ENCODE peak calls at places on chromosomes 7 and 10, in nine cellular contexts. One of them, this sample, is unnamed.
A peak's percentile ranks its signal among the peaks of the same experiment; 100 is the strongest.

GRCh38 chr10:16310440-16310839 is 126.4 kb upstream of the PTER start:
- DNase-seq in CD4-positive, alpha-beta T cell: no peak
- DNase-seq in fibroblast of the conjunctiva: no peak
- DNase-seq in gastrocnemius medialis: no peak
- DNase-seq in activated T-cell treated with anti-CD3 and anti-CD28 coated beads, Interleukin-2, amount 50 U/mL, for 24 hours: no peak
- DNase-seq in ecto neural progenitor cell: no peak
- DNase-seq in activated gamma-delta T cell treated with anti-CD3 and anti-CD28 coated beads, Interleukin-2, amount 50 U/mL, for 16 hours: no peak
- DNase-seq in effector memory CD4-positive, alpha-beta T cell: no peak
- DNase-seq in AG08396: no peak
- DNase-seq in this sample: no peak

GRCh38 chr7:149427096-149427680 is 33.7 kb downstream of the ZNF777 start:
- DNase-seq in CD4-positive, alpha-beta T cell: no peak
- DNase-seq in fibroblast of the conjunctiva: no peak
- DNase-seq in gastrocnemius medialis: no peak
- DNase-seq in activated T-cell treated with anti-CD3 and anti-CD28 coated beads, Interleukin-2, amount 50 U/mL, for 24 hours: no peak
- DNase-seq in ecto neural progenitor cell: peak; percentile 67
- DNase-seq in activated gamma-delta T cell treated with anti-CD3 and anti-CD28 coated beads, Interleukin-2, amount 50 U/mL, for 16 hours: no peak
- DNase-seq in effector memory CD4-positive, alpha-beta T cell: no peak
- DNase-seq in AG08396: no peak
- DNase-seq in this sample: no peak

GRCh38 chr7:111486472-111487142 is 75.7 kb downstream of the IMMP2L start:
- DNase-seq in CD4-positive, alpha-beta T cell: no peak
- DNase-seq in fibroblast of the conjunctiva: peak; percentile 41
- DNase-seq in gastrocnemius medialis: no peak
- DNase-seq in activated T-cell treated with anti-CD3 and anti-CD28 coated beads, Interleukin-2, amount 50 U/mL, for 24 hours: no peak
- DNase-seq in ecto neural progenitor cell: no peak
- DNase-seq in activated gamma-delta T cell treated with anti-CD3 and anti-CD28 coated beads, Interleukin-2, amount 50 U/mL, for 16 hours: no peak
- DNase-seq in effector memory CD4-positive, alpha-beta T cell: no peak
- DNase-seq in AG08396: peak; percentile 47
- DNase-seq in this sample: peak; percentile 49

GRCh38 chr10:33257439-33257838 is 77.0 kb downstream of the NRP1 start:
- DNase-seq in CD4-positive, alpha-beta T cell: no peak
- DNase-seq in fibroblast of the conjunctiva: no peak
- DNase-seq in gastrocnemius medialis: no peak
- DNase-seq in activated T-cell treated with anti-CD3 and anti-CD28 coated beads, Interleukin-2, amount 50 U/mL, for 24 hours: no peak
- DNase-seq in ecto neural progenitor cell: no peak
- DNase-seq in activated gamma-delta T cell treated with anti-CD3 and anti-CD28 coated beads, Interleukin-2, amount 50 U/mL, for 16 hours: no peak
- DNase-seq in effector memory CD4-positive, alpha-beta T cell: no peak
- DNase-seq in AG08396: no peak
- DNase-seq in this sample: no peak

GRCh38 chr7:15967551-15967950 is 281.1 kb upstream of the MEOX2 start:
- DNase-seq in CD4-positive, alpha-beta T cell: no peak
- DNase-seq in fibroblast of the conjunctiva: no peak
- DNase-seq in gastrocnemius medialis: no peak
- DNase-seq in activated T-cell treated with anti-CD3 and anti-CD28 coated beads, Interleukin-2, amount 50 U/mL, for 24 hours: no peak
- DNase-seq in ecto neural progenitor cell: no peak
- DNase-seq in activated gamma-delta T cell treated with anti-CD3 and anti-CD28 coated beads, Interleukin-2, amount 50 U/mL, for 16 hours: no peak
- DNase-seq in effector memory CD4-positive, alpha-beta T cell: no peak
- DNase-seq in AG08396: no peak
- DNase-seq in this sample: no peak

GRCh38 chr10:112369495-112370423 is 4.2 kb upstream of the ACSL5 start:
- DNase-seq in CD4-positive, alpha-beta T cell: no peak
- DNase-seq in fibroblast of the conjunctiva: no peak
- DNase-seq in gastrocnemius medialis: no peak
- DNase-seq in activated T-cell treated with anti-CD3 and anti-CD28 coated beads, Interleukin-2, amount 50 U/mL, for 24 hours: no peak
- DNase-seq in ecto neural progenitor cell: no peak
- DNase-seq in activated gamma-delta T cell treated with anti-CD3 and anti-CD28 coated beads, Interleukin-2, amount 50 U/mL, for 16 hours: no peak
- DNase-seq in effector memory CD4-positive, alpha-beta T cell: peak; percentile 20
- DNase-seq in AG08396: no peak
- DNase-seq in this sample: no peak

GRCh38 chr7:77811895-77812685 is 13.5 kb downstream of the PHTF2 start:
- DNase-seq in CD4-positive, alpha-beta T cell: no peak
- DNase-seq in fibroblast of the conjunctiva: no peak
- DNase-seq in gastrocnemius medialis: no peak
- DNase-seq in activated T-cell treated with anti-CD3 and anti-CD28 coated beads, Interleukin-2, amount 50 U/mL, for 24 hours: no peak
- DNase-seq in ecto neural progenitor cell: no peak
- DNase-seq in activated gamma-delta T cell treated with anti-CD3 and anti-CD28 coated beads, Interleukin-2, amount 50 U/mL, for 16 hours: no peak
- DNase-seq in effector memory CD4-positive, alpha-beta T cell: no peak
- DNase-seq in AG08396: peak; percentile 43
- DNase-seq in this sample: no peak

GRCh38 chr10:101666025-101666424 is 28.9 kb downstream of the FBXW4 start:
- DNase-seq in CD4-positive, alpha-beta T cell: no peak
- DNase-seq in fibroblast of the conjunctiva: no peak
- DNase-seq in gastrocnemius medialis: no peak
- DNase-seq in activated T-cell treated with anti-CD3 and anti-CD28 coated beads, Interleukin-2, amount 50 U/mL, for 24 hours: no peak
- DNase-seq in ecto neural progenitor cell: no peak
- DNase-seq in activated gamma-delta T cell treated with anti-CD3 and anti-CD28 coated beads, Interleukin-2, amount 50 U/mL, for 16 hours: no peak
- DNase-seq in effector memory CD4-positive, alpha-beta T cell: no peak
- DNase-seq in AG08396: no peak
- DNase-seq in this sample: no peak

GRCh38 chr10:70514591-70514990 is 36.0 kb downstream of the PALD1 start:
- DNase-seq in CD4-positive, alpha-beta T cell: no peak
- DNase-seq in fibroblast of the conjunctiva: no peak
- DNase-seq in gastrocnemius medialis: no peak
- DNase-seq in activated T-cell treated with anti-CD3 and anti-CD28 coated beads, Interleukin-2, amount 50 U/mL, for 24 hours: no peak
- DNase-seq in ecto neural progenitor cell: no peak
- DNase-seq in activated gamma-delta T cell treated with anti-CD3 and anti-CD28 coated beads, Interleukin-2, amount 50 U/mL, for 16 hours: no peak
- DNase-seq in effector memory CD4-positive, alpha-beta T cell: no peak
- DNase-seq in AG08396: no peak
- DNase-seq in this sample: no peak

GRCh38 chr10:77716943-77717735 is 79.5 kb upstream of the KCNMA1 start:
- DNase-seq in CD4-positive, alpha-beta T cell: no peak
- DNase-seq in fibroblast of the conjunctiva: no peak
- DNase-seq in gastrocnemius medialis: no peak
- DNase-seq in activated T-cell treated with anti-CD3 and anti-CD28 coated beads, Interleukin-2, amount 50 U/mL, for 24 hours: no peak
- DNase-seq in ecto neural progenitor cell: no peak
- DNase-seq in activated gamma-delta T cell treated with anti-CD3 and anti-CD28 coated beads, Interleukin-2, amount 50 U/mL, for 16 hours: no peak
- DNase-seq in effector memory CD4-positive, alpha-beta T cell: no peak
- DNase-seq in AG08396: no peak
- DNase-seq in this sample: no peak

GRCh38 chr7:219581-220150 is 27.3 kb downstream of the FAM20C start:
- DNase-seq in CD4-positive, alpha-beta T cell: no peak
- DNase-seq in fibroblast of the conjunctiva: no peak
- DNase-seq in gastrocnemius medialis: no peak
- DNase-seq in activated T-cell treated with anti-CD3 and anti-CD28 coated beads, Interleukin-2, amount 50 U/mL, for 24 hours: no peak
- DNase-seq in ecto neural progenitor cell: no peak
- DNase-seq in activated gamma-delta T cell treated with anti-CD3 and anti-CD28 coated beads, Interleukin-2, amount 50 U/mL, for 16 hours: no peak
- DNase-seq in effector memory CD4-positive, alpha-beta T cell: no peak
- DNase-seq in AG08396: no peak
- DNase-seq in this sample: no peak

GRCh38 chr7:105952917-105953595 is 10.0 kb upstream of the CDHR3 start:
- DNase-seq in CD4-positive, alpha-beta T cell: no peak
- DNase-seq in fibroblast of the conjunctiva: no peak
- DNase-seq in gastrocnemius medialis: no peak
- DNase-seq in activated T-cell treated with anti-CD3 and anti-CD28 coated beads, Interleukin-2, amount 50 U/mL, for 24 hours: no peak
- DNase-seq in ecto neural progenitor cell: no peak
- DNase-seq in activated gamma-delta T cell treated with anti-CD3 and anti-CD28 coated beads, Interleukin-2, amount 50 U/mL, for 16 hours: no peak
- DNase-seq in effector memory CD4-positive, alpha-beta T cell: no peak
- DNase-seq in AG08396: no peak
- DNase-seq in this sample: no peak

GRCh38 chr10:77504870-77505257 is 132.7 kb downstream of the KCNMA1 start:
- DNase-seq in CD4-positive, alpha-beta T cell: no peak
- DNase-seq in fibroblast of the conjunctiva: no peak
- DNase-seq in gastrocnemius medialis: no peak
- DNase-seq in activated T-cell treated with anti-CD3 and anti-CD28 coated beads, Interleukin-2, amount 50 U/mL, for 24 hours: no peak
- DNase-seq in ecto neural progenitor cell: no peak
- DNase-seq in activated gamma-delta T cell treated with anti-CD3 and anti-CD28 coated beads, Interleukin-2, amount 50 U/mL, for 16 hours: no peak
- DNase-seq in effector memory CD4-positive, alpha-beta T cell: no peak
- DNase-seq in AG08396: no peak
- DNase-seq in this sample: no peak

GRCh38 chr7:155405399-155406318 is 52.3 kb upstream of the EN2 start:
- DNase-seq in CD4-positive, alpha-beta T cell: no peak
- DNase-seq in fibroblast of the conjunctiva: no peak
- DNase-seq in gastrocnemius medialis: no peak
- DNase-seq in activated T-cell treated with anti-CD3 and anti-CD28 coated beads, Interleukin-2, amount 50 U/mL, for 24 hours: no peak
- DNase-seq in ecto neural progenitor cell: no peak
- DNase-seq in activated gamma-delta T cell treated with anti-CD3 and anti-CD28 coated beads, Interleukin-2, amount 50 U/mL, for 16 hours: no peak
- DNase-seq in effector memory CD4-positive, alpha-beta T cell: no peak
- DNase-seq in AG08396: peak; percentile 55
- DNase-seq in this sample: no peak

GRCh38 chr7:30739691-30740090 is 12.2 kb upstream of the INMT start:
- DNase-seq in CD4-positive, alpha-beta T cell: no peak
- DNase-seq in fibroblast of the conjunctiva: no peak
- DNase-seq in gastrocnemius medialis: no peak
- DNase-seq in activated T-cell treated with anti-CD3 and anti-CD28 coated beads, Interleukin-2, amount 50 U/mL, for 24 hours: no peak
- DNase-seq in ecto neural progenitor cell: no peak
- DNase-seq in activated gamma-delta T cell treated with anti-CD3 and anti-CD28 coated beads, Interleukin-2, amount 50 U/mL, for 16 hours: no peak
- DNase-seq in effector memory CD4-positive, alpha-beta T cell: no peak
- DNase-seq in AG08396: no peak
- DNase-seq in this sample: no peak

GRCh38 chr10:32077896-32078295 is 21.7 kb upstream of the KIF5B start:
- DNase-seq in CD4-positive, alpha-beta T cell: no peak
- DNase-seq in fibroblast of the conjunctiva: peak; percentile 36
- DNase-seq in gastrocnemius medialis: peak; percentile 50
- DNase-seq in activated T-cell treated with anti-CD3 and anti-CD28 coated beads, Interleukin-2, amount 50 U/mL, for 24 hours: no peak
- DNase-seq in ecto neural progenitor cell: no peak
- DNase-seq in activated gamma-delta T cell treated with anti-CD3 and anti-CD28 coated beads, Interleukin-2, amount 50 U/mL, for 16 hours: no peak
- DNase-seq in effector memory CD4-positive, alpha-beta T cell: no peak
- DNase-seq in AG08396: peak; percentile 69
- DNase-seq in this sample: no peak

GRCh38 chr10:17227367-17228080 is 517 bp upstream of the VIM start:
- DNase-seq in CD4-positive, alpha-beta T cell: peak; percentile 26
- DNase-seq in fibroblast of the conjunctiva: no peak
- DNase-seq in gastrocnemius medialis: no peak
- DNase-seq in activated T-cell treated with anti-CD3 and anti-CD28 coated beads, Interleukin-2, amount 50 U/mL, for 24 hours: peak; percentile 48
- DNase-seq in ecto neural progenitor cell: no peak
- DNase-seq in activated gamma-delta T cell treated with anti-CD3 and anti-CD28 coated beads, Interleukin-2, amount 50 U/mL, for 16 hours: no peak
- DNase-seq in effector memory CD4-positive, alpha-beta T cell: no peak
- DNase-seq in AG08396: no peak
- DNase-seq in this sample: no peak

GRCh38 chr10:24334279-24334922 is 125.5 kb downstream of the KIAA1217 start:
- DNase-seq in CD4-positive, alpha-beta T cell: no peak
- DNase-seq in fibroblast of the conjunctiva: no peak
- DNase-seq in gastrocnemius medialis: no peak
- DNase-seq in activated T-cell treated with anti-CD3 and anti-CD28 coated beads, Interleukin-2, amount 50 U/mL, for 24 hours: no peak
- DNase-seq in ecto neural progenitor cell: no peak
- DNase-seq in activated gamma-delta T cell treated with anti-CD3 and anti-CD28 coated beads, Interleukin-2, amount 50 U/mL, for 16 hours: no peak
- DNase-seq in effector memory CD4-positive, alpha-beta T cell: no peak
- DNase-seq in AG08396: no peak
- DNase-seq in this sample: no peak

GRCh38 chr7:17608114-17608833 is 309.8 kb downstream of the AHR start:
- DNase-seq in CD4-positive, alpha-beta T cell: no peak
- DNase-seq in fibroblast of the conjunctiva: no peak
- DNase-seq in gastrocnemius medialis: no peak
- DNase-seq in activated T-cell treated with anti-CD3 and anti-CD28 coated beads, Interleukin-2, amount 50 U/mL, for 24 hours: no peak
- DNase-seq in ecto neural progenitor cell: no peak
- DNase-seq in activated gamma-delta T cell treated with anti-CD3 and anti-CD28 coated beads, Interleukin-2, amount 50 U/mL, for 16 hours: no peak
- DNase-seq in effector memory CD4-positive, alpha-beta T cell: no peak
- DNase-seq in AG08396: no peak
- DNase-seq in this sample: no peak

GRCh38 chr10:98150544-98150943 is 16.1 kb downstream of the R3HCC1L start:
- DNase-seq in CD4-positive, alpha-beta T cell: no peak
- DNase-seq in fibroblast of the conjunctiva: no peak
- DNase-seq in gastrocnemius medialis: no peak
- DNase-seq in activated T-cell treated with anti-CD3 and anti-CD28 coated beads, Interleukin-2, amount 50 U/mL, for 24 hours: no peak
- DNase-seq in ecto neural progenitor cell: no peak
- DNase-seq in activated gamma-delta T cell treated with anti-CD3 and anti-CD28 coated beads, Interleukin-2, amount 50 U/mL, for 16 hours: no peak
- DNase-seq in effector memory CD4-positive, alpha-beta T cell: no peak
- DNase-seq in AG08396: no peak
- DNase-seq in this sample: peak; percentile 41

GRCh38 chr7:37414352-37414983 is 34.2 kb downstream of the ELMO1 start:
- DNase-seq in CD4-positive, alpha-beta T cell: no peak
- DNase-seq in fibroblast of the conjunctiva: no peak
- DNase-seq in gastrocnemius medialis: no peak
- DNase-seq in activated T-cell treated with anti-CD3 and anti-CD28 coated beads, Interleukin-2, amount 50 U/mL, for 24 hours: no peak
- DNase-seq in ecto neural progenitor cell: no peak
- DNase-seq in activated gamma-delta T cell treated with anti-CD3 and anti-CD28 coated beads, Interleukin-2, amount 50 U/mL, for 16 hours: no peak
- DNase-seq in effector memory CD4-positive, alpha-beta T cell: no peak
- DNase-seq in AG08396: no peak
- DNase-seq in this sample: no peak

GRCh38 chr10:104321716-104322415 is 16.4 kb downstream of the ITPRIP start:
- DNase-seq in CD4-positive, alpha-beta T cell: no peak
- DNase-seq in fibroblast of the conjunctiva: no peak
- DNase-seq in gastrocnemius medialis: no peak
- DNase-seq in activated T-cell treated with anti-CD3 and anti-CD28 coated beads, Interleukin-2, amount 50 U/mL, for 24 hours: no peak
- DNase-seq in ecto neural progenitor cell: no peak
- DNase-seq in activated gamma-delta T cell treated with anti-CD3 and anti-CD28 coated beads, Interleukin-2, amount 50 U/mL, for 16 hours: no peak
- DNase-seq in effector memory CD4-positive, alpha-beta T cell: no peak
- DNase-seq in AG08396: no peak
- DNase-seq in this sample: no peak

GRCh38 chr10:86357676-86358075 is 8.9 kb downstream of the GRID1 start:
- DNase-seq in CD4-positive, alpha-beta T cell: no peak
- DNase-seq in fibroblast of the conjunctiva: no peak
- DNase-seq in gastrocnemius medialis: no peak
- DNase-seq in activated T-cell treated with anti-CD3 and anti-CD28 coated beads, Interleukin-2, amount 50 U/mL, for 24 hours: no peak
- DNase-seq in ecto neural progenitor cell: no peak
- DNase-seq in activated gamma-delta T cell treated with anti-CD3 and anti-CD28 coated beads, Interleukin-2, amount 50 U/mL, for 16 hours: no peak
- DNase-seq in effector memory CD4-positive, alpha-beta T cell: no peak
- DNase-seq in AG08396: no peak
- DNase-seq in this sample: no peak

GRCh38 chr10:103276941-103277712 is at the start of gene INA:
- DNase-seq in CD4-positive, alpha-beta T cell: no peak
- DNase-seq in fibroblast of the conjunctiva: no peak
- DNase-seq in gastrocnemius medialis: no peak
- DNase-seq in activated T-cell treated with anti-CD3 and anti-CD28 coated beads, Interleukin-2, amount 50 U/mL, for 24 hours: peak; percentile 47
- DNase-seq in ecto neural progenitor cell: peak; percentile 79
- DNase-seq in activated gamma-delta T cell treated with anti-CD3 and anti-CD28 coated beads, Interleukin-2, amount 50 U/mL, for 16 hours: no peak
- DNase-seq in effector memory CD4-positive, alpha-beta T cell: no peak
- DNase-seq in AG08396: peak; percentile 87
- DNase-seq in this sample: no peak

GRCh38 chr7:42151309-42151708 is 85.7 kb downstream of the GLI3 start:
- DNase-seq in CD4-positive, alpha-beta T cell: no peak
- DNase-seq in fibroblast of the conjunctiva: peak; percentile 73
- DNase-seq in gastrocnemius medialis: no peak
- DNase-seq in activated T-cell treated with anti-CD3 and anti-CD28 coated beads, Interleukin-2, amount 50 U/mL, for 24 hours: no peak
- DNase-seq in ecto neural progenitor cell: no peak
- DNase-seq in activated gamma-delta T cell treated with anti-CD3 and anti-CD28 coated beads, Interleukin-2, amount 50 U/mL, for 16 hours: no peak
- DNase-seq in effector memory CD4-positive, alpha-beta T cell: no peak
- DNase-seq in AG08396: peak; percentile 53
- DNase-seq in this sample: no peak

GRCh38 chr7:139725077-139725476 is 52.7 kb downstream of the HIPK2 start:
- DNase-seq in CD4-positive, alpha-beta T cell: no peak
- DNase-seq in fibroblast of the conjunctiva: peak; percentile 47
- DNase-seq in gastrocnemius medialis: no peak
- DNase-seq in activated T-cell treated with anti-CD3 and anti-CD28 coated beads, Interleukin-2, amount 50 U/mL, for 24 hours: peak; percentile 16
- DNase-seq in ecto neural progenitor cell: no peak
- DNase-seq in activated gamma-delta T cell treated with anti-CD3 and anti-CD28 coated beads, Interleukin-2, amount 50 U/mL, for 16 hours: no peak
- DNase-seq in effector memory CD4-positive, alpha-beta T cell: no peak
- DNase-seq in AG08396: peak; percentile 58
- DNase-seq in this sample: peak; percentile 76

GRCh38 chr7:5094641-5095040 is 49.0 kb downstream of the RBAK start:
- DNase-seq in CD4-positive, alpha-beta T cell: no peak
- DNase-seq in fibroblast of the conjunctiva: no peak
- DNase-seq in gastrocnemius medialis: no peak
- DNase-seq in activated T-cell treated with anti-CD3 and anti-CD28 coated beads, Interleukin-2, amount 50 U/mL, for 24 hours: no peak
- DNase-seq in ecto neural progenitor cell: no peak
- DNase-seq in activated gamma-delta T cell treated with anti-CD3 and anti-CD28 coated beads, Interleukin-2, amount 50 U/mL, for 16 hours: no peak
- DNase-seq in effector memory CD4-positive, alpha-beta T cell: no peak
- DNase-seq in AG08396: no peak
- DNase-seq in this sample: no peak

GRCh38 chr10:108904163-108904878 is 1019.0 kb downstream of the XPNPEP1 start:
- DNase-seq in CD4-positive, alpha-beta T cell: no peak
- DNase-seq in fibroblast of the conjunctiva: peak; percentile 21
- DNase-seq in gastrocnemius medialis: peak; percentile 12
- DNase-seq in activated T-cell treated with anti-CD3 and anti-CD28 coated beads, Interleukin-2, amount 50 U/mL, for 24 hours: no peak
- DNase-seq in ecto neural progenitor cell: no peak
- DNase-seq in activated gamma-delta T cell treated with anti-CD3 and anti-CD28 coated beads, Interleukin-2, amount 50 U/mL, for 16 hours: no peak
- DNase-seq in effector memory CD4-positive, alpha-beta T cell: no peak
- DNase-seq in AG08396: no peak
- DNase-seq in this sample: peak; percentile 16

GRCh38 chr7:155885162-155886160 is 73.2 kb upstream of the SHH start:
- DNase-seq in CD4-positive, alpha-beta T cell: no peak
- DNase-seq in fibroblast of the conjunctiva: peak; percentile 5
- DNase-seq in gastrocnemius medialis: no peak
- DNase-seq in activated T-cell treated with anti-CD3 and anti-CD28 coated beads, Interleukin-2, amount 50 U/mL, for 24 hours: no peak
- DNase-seq in ecto neural progenitor cell: no peak
- DNase-seq in activated gamma-delta T cell treated with anti-CD3 and anti-CD28 coated beads, Interleukin-2, amount 50 U/mL, for 16 hours: no peak
- DNase-seq in effector memory CD4-positive, alpha-beta T cell: no peak
- DNase-seq in AG08396: peak; percentile 51
- DNase-seq in this sample: peak; percentile 55

GRCh38 chr10:123380491-123381085 is 226.4 kb downstream of the BUB3 start:
- DNase-seq in CD4-positive, alpha-beta T cell: no peak
- DNase-seq in fibroblast of the conjunctiva: no peak
- DNase-seq in gastrocnemius medialis: no peak
- DNase-seq in activated T-cell treated with anti-CD3 and anti-CD28 coated beads, Interleukin-2, amount 50 U/mL, for 24 hours: no peak
- DNase-seq in ecto neural progenitor cell: no peak
- DNase-seq in activated gamma-delta T cell treated with anti-CD3 and anti-CD28 coated beads, Interleukin-2, amount 50 U/mL, for 16 hours: no peak
- DNase-seq in effector memory CD4-positive, alpha-beta T cell: no peak
- DNase-seq in AG08396: no peak
- DNase-seq in this sample: no peak

GRCh38 chr7:50696810-50697582 is 85.7 kb downstream of the GRB10 start:
- DNase-seq in CD4-positive, alpha-beta T cell: no peak
- DNase-seq in fibroblast of the conjunctiva: no peak
- DNase-seq in gastrocnemius medialis: no peak
- DNase-seq in activated T-cell treated with anti-CD3 and anti-CD28 coated beads, Interleukin-2, amount 50 U/mL, for 24 hours: no peak
- DNase-seq in ecto neural progenitor cell: no peak
- DNase-seq in activated gamma-delta T cell treated with anti-CD3 and anti-CD28 coated beads, Interleukin-2, amount 50 U/mL, for 16 hours: no peak
- DNase-seq in effector memory CD4-positive, alpha-beta T cell: no peak
- DNase-seq in AG08396: no peak
- DNase-seq in this sample: no peak

This sample was measured in astrocyte of the cerebellum.